ENCODE peak calls at places on chromosome 2, in five cellular contexts. H is endothelial cell of umbilical vein, V is A549, W is EH, B is cardiac fibroblast. Y is an unnamed sample.

GRCh38 chr2:189179607-189179979 is at the start of gene COL5A2:
- DNase-seq in B (peak), H (peak), W (peak), V (peak), Y (peak)

GRCh38 chr2:100264651-100265050 is 57.6 kb downstream of the LONRF2 start:
- DNase-seq in H (no peak), V (no peak), W (no peak), B (no peak), Y (no peak)

GRCh38 chr2:218000137-218000536 is 2.7 kb downstream of the TNS1 start:
- DNase-seq in V (no peak), H (no peak), B (peak), W (peak), Y (peak)

GRCh38 chr2:64325852-64326577 is 127.9 kb upstream of the LGALSL start:
- DNase-seq in V (no peak), W (no peak), B (no peak), H (no peak), Y (no peak)

GRCh38 chr2:149645391-149645790 is 57.8 kb upstream of the MMADHC start:
- DNase-seq in W (peak), B (peak), V (no peak), H (peak), Y (peak)

GRCh38 chr2:8992643-8993042 is 10.8 kb downstream of the MBOAT2 start:
- DNase-seq in W (no peak), B (no peak), V (no peak), H (no peak), Y (no peak)

GRCh38 chr2:53445376-53446072 is 322.1 kb upstream of the CHAC2 start:
- DNase-seq in B (peak), V (no peak), W (peak), H (no peak), Y (no peak)

GRCh38 chr2:100929142-100929541 is 72.9 kb upstream of the RPL31 start:
- DNase-seq in V (no peak), B (no peak), H (no peak), W (no peak), Y (no peak)

GRCh38 chr2:44578401-44579135 is 216.8 kb downstream of the CAMKMT start:
- DNase-seq in H (no peak), B (peak), V (no peak), W (peak), Y (no peak)

GRCh38 chr2:11778923-11779757 is 32.7 kb downstream of the LPIN1 start:
- DNase-seq in H (peak), W (peak), B (peak), V (peak), Y (peak)

GRCh38 chr2:176997074-176997791 is 215.4 kb upstream of the HNRNPA3 start:
- DNase-seq in V (peak), W (peak), H (peak), B (peak), Y (peak)

GRCh38 chr2:79359419-79359818 is 153.4 kb upstream of the CTNNA2 start:
- DNase-seq in B (no peak), V (no peak), H (no peak), W (no peak), Y (no peak)

GRCh38 chr2:73156539-73157124 is 43.9 kb upstream of the RAB11FIP5 start:
- DNase-seq in W (peak), V (peak), H (peak), B (peak), Y (peak)

GRCh38 chr2:143525006-143525405 is 395.8 kb downstream of the ARHGAP15 start:
- DNase-seq in V (no peak), W (peak), H (no peak), B (no peak), Y (no peak)

GRCh38 chr2:9846554-9846953 is 3.3 kb downstream of the TAF1B start:
- DNase-seq in V (no peak), H (peak), W (peak), B (peak), Y (no peak)

GRCh38 chr2:128311755-128312341 is 6.8 kb downstream of the HS6ST1 start:
- DNase-seq in H (no peak), V (no peak), W (no peak), B (no peak), Y (no peak)

GRCh38 chr2:136359121-136359965 is 241.4 kb upstream of the CXCR4 start:
- DNase-seq in B (no peak), V (no peak), H (no peak), W (no peak), Y (no peak)

GRCh38 chr2:68110102-68110501 is 47.3 kb upstream of the C1D start:
- DNase-seq in H (no peak), W (peak), B (no peak), V (peak), Y (no peak)

GRCh38 chr2:55063713-55064323 is 13.6 kb upstream of the RTN4 start:
- DNase-seq in B (no peak), V (peak), W (no peak), H (no peak), Y (peak)

GRCh38 chr2:35454966-35455638 is 900.5 kb upstream of the CRIM1 start:
- DNase-seq in H (peak), B (peak), V (peak), W (no peak), Y (no peak)

GRCh38 chr2:12728221-12728777 is 11.6 kb downstream of the TRIB2 start:
- DNase-seq in V (no peak), B (no peak), H (no peak), W (no peak), Y (no peak)

GRCh38 chr2:36707050-36707449 is 10.5 kb downstream of the VIT start:
- DNase-seq in V (no peak), B (peak), H (no peak), W (peak), Y (peak)

GRCh38 chr2:218031771-218032257 is 29.0 kb upstream of the TNS1 start:
- DNase-seq in H (no peak), B (no peak), W (no peak), V (no peak), Y (no peak)

GRCh38 chr2:72035518-72036172 is 112.0 kb downstream of the CYP26B1 start:
- DNase-seq in W (peak), V (no peak), B (peak), H (peak), Y (no peak)

GRCh38 chr2:171149986-171150693 is 10.6 kb downstream of the TLK1 start:
- DNase-seq in B (no peak), V (no peak), W (no peak), H (no peak), Y (no peak)

GRCh38 chr2:241660593-241661213 is 23.2 kb downstream of the ATG4B start:
- DNase-seq in V (no peak), B (no peak), H (no peak), W (no peak), Y (no peak)

GRCh38 chr2:105328281-105329196 is 996 bp downstream of the TGFBRAP1 start:
- DNase-seq in W (peak), H (peak), B (peak), V (peak), Y (peak)

GRCh38 chr2:225534697-225535096 is 135.2 kb downstream of the NYAP2 start:
- DNase-seq in V (no peak), B (no peak), H (no peak), W (peak), Y (no peak)

GRCh38 chr2:113167115-113167932 is 6.4 kb upstream of the PSD4 start:
- DNase-seq in W (no peak), B (no peak), H (no peak), V (no peak), Y (no peak)

GRCh38 chr2:191165190-191165643 is 14.4 kb upstream of the STAT4 start:
- DNase-seq in V (peak), B (peak), W (peak), H (peak), Y (peak)

GRCh38 chr2:45291283-45291682 is 282.0 kb upstream of the SIX2 start:
- DNase-seq in W (peak), B (peak), V (no peak), H (peak), Y (no peak)

GRCh38 chr2:97806738-97807618 is 93.6 kb downstream of the ZAP70 start:
- DNase-seq in W (peak), V (peak), H (peak), B (peak), Y (peak)

GRCh38 chr2:234203135-234203984 is 152.9 kb downstream of the SPP2 start:
- DNase-seq in H (peak), B (peak), W (peak), V (peak), Y (peak)

GRCh38 chr2:207676827-207677354 is 34.5 kb upstream of the CCNYL1 start:
- DNase-seq in W (peak), B (peak), V (peak), H (peak), Y (peak)